ENCODE peak calls at places on chromosomes 7 and 10, in six cellular contexts. One of them, this sample, is unnamed.

GRCh38 chr10:84537447-84537931 is 209.1 kb downstream of the CCSER2 start:
- DNase-seq in tibial artery: peak
- DNase-seq in aorta: peak
- DNase-seq in adipocyte: peak
- DNase-seq in sigmoid colon: no peak
- DNase-seq in astrocyte of the spinal cord: peak
- DNase-seq in this sample: peak

GRCh38 chr10:103855424-103855823 is at the start of gene SH3PXD2A:
- DNase-seq in sigmoid colon: peak
- DNase-seq in aorta: peak
- DNase-seq in adipocyte: peak
- DNase-seq in tibial artery: no peak
- DNase-seq in astrocyte of the spinal cord: peak
- DNase-seq in this sample: no peak

GRCh38 chr10:17685227-17685840 is 41.4 kb downstream of the STAM start:
- DNase-seq in aorta: no peak
- DNase-seq in adipocyte: no peak
- DNase-seq in astrocyte of the spinal cord: no peak
- DNase-seq in tibial artery: no peak
- DNase-seq in sigmoid colon: no peak
- DNase-seq in this sample: no peak

GRCh38 chr7:155759740-155760430 is 52.4 kb downstream of the SHH start:
- DNase-seq in tibial artery: no peak
- DNase-seq in adipocyte: no peak
- DNase-seq in aorta: no peak
- DNase-seq in astrocyte of the spinal cord: no peak
- DNase-seq in sigmoid colon: no peak
- DNase-seq in this sample: no peak

GRCh38 chr7:44163591-44163990 is 22.5 kb upstream of the MYL7 start:
- DNase-seq in adipocyte: peak
- DNase-seq in sigmoid colon: no peak
- DNase-seq in tibial artery: no peak
- DNase-seq in astrocyte of the spinal cord: peak
- DNase-seq in aorta: no peak
- DNase-seq in this sample: no peak

GRCh38 chr10:128629111-128630096 is 503.2 kb upstream of the MKI67 start:
- DNase-seq in sigmoid colon: no peak
- DNase-seq in adipocyte: no peak
- DNase-seq in tibial artery: no peak
- DNase-seq in aorta: no peak
- DNase-seq in astrocyte of the spinal cord: no peak
- DNase-seq in this sample: no peak

GRCh38 chr7:78178319-78178718 is 379.7 kb downstream of the PHTF2 start:
- DNase-seq in tibial artery: no peak
- DNase-seq in astrocyte of the spinal cord: no peak
- DNase-seq in adipocyte: peak
- DNase-seq in aorta: no peak
- DNase-seq in sigmoid colon: no peak
- DNase-seq in this sample: no peak

GRCh38 chr7:124840435-124840834 is 74.8 kb upstream of the GPR37 start:
- DNase-seq in adipocyte: no peak
- DNase-seq in astrocyte of the spinal cord: no peak
- DNase-seq in aorta: no peak
- DNase-seq in tibial artery: no peak
- DNase-seq in sigmoid colon: no peak
- DNase-seq in this sample: no peak

GRCh38 chr10:48708144-48708543 is 23.5 kb downstream of the WDFY4 start:
- DNase-seq in aorta: no peak
- DNase-seq in tibial artery: no peak
- DNase-seq in astrocyte of the spinal cord: peak
- DNase-seq in adipocyte: no peak
- DNase-seq in sigmoid colon: no peak
- DNase-seq in this sample: no peak

DNA sequence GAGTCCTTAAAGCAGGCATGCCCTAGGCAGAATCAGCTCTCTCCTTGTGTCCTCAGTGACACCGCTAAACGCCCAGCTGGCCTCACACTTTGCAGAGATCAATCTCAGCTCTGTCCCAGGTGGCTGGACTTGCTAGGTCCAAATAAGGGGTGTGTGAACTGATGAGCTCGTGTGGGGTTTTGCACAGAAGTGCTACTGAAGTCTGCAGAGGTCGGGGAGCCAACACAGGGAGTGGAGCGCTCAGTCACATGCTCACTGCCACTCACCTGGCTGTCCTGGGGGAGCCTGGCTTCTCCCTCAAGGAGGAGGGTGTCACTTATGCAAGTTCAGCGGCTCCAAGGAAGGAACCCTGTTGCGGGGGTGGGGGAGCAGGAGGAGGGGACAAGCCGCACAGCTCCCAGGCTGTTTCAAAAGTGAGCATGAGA is 2.0 kb downstream of the ELN start:
- DNase-seq in sigmoid colon: no peak
- DNase-seq in aorta: no peak
- DNase-seq in adipocyte: no peak
- DNase-seq in tibial artery: no peak
- DNase-seq in astrocyte of the spinal cord: no peak
- DNase-seq in this sample: no peak
- H3K4me3 ChIP-seq in sigmoid colon: peak
- H3K4me3 ChIP-seq in aorta: peak
- H3K4me3 ChIP-seq in adipocyte: peak
- H3K4me3 ChIP-seq in tibial artery: peak
- H3K4me3 ChIP-seq in astrocyte of the spinal cord: no peak
- H3K4me3 ChIP-seq in this sample: no peak

DNA sequence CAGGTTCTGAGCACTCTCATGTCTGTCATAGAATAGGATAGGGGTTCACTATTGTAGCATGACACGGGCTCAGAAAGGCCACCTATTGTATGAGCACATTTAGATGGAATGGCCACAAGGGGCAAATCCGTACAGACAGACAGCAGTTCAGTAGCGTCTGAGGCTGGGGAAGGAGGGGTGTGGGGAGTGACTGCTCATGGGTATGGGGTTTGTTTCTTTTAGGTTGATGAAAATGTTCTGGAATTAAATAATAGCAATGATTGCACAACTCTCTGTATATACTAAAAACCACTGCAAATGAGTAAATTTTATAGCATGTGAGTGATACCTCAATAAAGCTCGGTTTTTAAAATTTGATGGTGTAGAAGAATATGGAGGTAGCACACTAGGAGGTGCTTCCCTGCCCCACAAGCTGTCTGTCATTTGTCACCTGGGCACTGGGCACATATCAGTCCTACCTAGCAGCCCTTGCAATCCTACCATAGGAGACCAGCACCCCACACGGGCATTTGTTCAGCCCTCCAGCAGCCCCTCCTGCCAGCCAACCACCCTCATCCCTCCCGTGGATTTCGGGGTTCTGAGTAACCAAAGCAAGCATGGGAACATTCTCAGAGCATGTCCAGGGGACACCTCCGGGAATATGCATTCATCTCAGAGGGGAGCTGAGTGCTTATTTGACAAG is 35.2 kb downstream of the KCNMA1 start:
- DNase-seq in tibial artery: no peak
- DNase-seq in aorta: no peak
- DNase-seq in sigmoid colon: peak
- DNase-seq in adipocyte: peak
- DNase-seq in astrocyte of the spinal cord: peak
- DNase-seq in this sample: no peak
- H3K4me3 ChIP-seq in tibial artery: no peak
- H3K4me3 ChIP-seq in aorta: no peak
- H3K4me3 ChIP-seq in sigmoid colon: no peak
- H3K4me3 ChIP-seq in adipocyte: no peak
- H3K4me3 ChIP-seq in astrocyte of the spinal cord: no peak
- H3K4me3 ChIP-seq in this sample: no peak

GRCh38 chr10:124347956-124348355 is 70.8 kb downstream of the OAT start:
- DNase-seq in adipocyte: no peak
- DNase-seq in astrocyte of the spinal cord: no peak
- DNase-seq in sigmoid colon: peak
- DNase-seq in aorta: no peak
- DNase-seq in tibial artery: peak
- DNase-seq in this sample: no peak
- H3K4me3 ChIP-seq in adipocyte: no peak
- H3K4me3 ChIP-seq in astrocyte of the spinal cord: no peak
- H3K4me3 ChIP-seq in sigmoid colon: no peak
- H3K4me3 ChIP-seq in aorta: no peak
- H3K4me3 ChIP-seq in tibial artery: no peak
- H3K4me3 ChIP-seq in this sample: no peak

DNA sequence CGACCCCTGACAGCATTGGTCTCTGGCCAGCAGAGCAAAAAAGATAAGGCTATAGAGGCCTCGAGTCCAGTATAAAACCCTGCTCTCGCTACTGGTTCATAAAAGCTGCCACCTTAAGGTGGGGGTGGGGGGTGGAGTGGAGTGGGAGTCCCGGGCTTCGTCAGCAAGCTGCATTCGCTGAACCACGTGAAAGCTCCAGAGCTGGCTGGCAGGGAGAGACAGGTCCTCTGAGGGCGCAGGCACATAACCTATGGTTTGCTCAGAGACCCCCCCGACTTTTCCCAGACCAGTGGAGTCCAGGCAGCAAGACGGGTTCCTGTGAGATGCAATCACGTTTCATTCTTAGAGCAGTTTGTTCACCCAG is 1.4 kb downstream of the KAZALD1 start:
- DNase-seq in sigmoid colon: no peak
- DNase-seq in astrocyte of the spinal cord: no peak
- DNase-seq in adipocyte: no peak
- DNase-seq in tibial artery: no peak
- DNase-seq in aorta: no peak
- DNase-seq in this sample: no peak
- H3K4me3 ChIP-seq in sigmoid colon: peak
- H3K4me3 ChIP-seq in astrocyte of the spinal cord: peak
- H3K4me3 ChIP-seq in adipocyte: peak
- H3K4me3 ChIP-seq in tibial artery: peak
- H3K4me3 ChIP-seq in aorta: no peak
- H3K4me3 ChIP-seq in this sample: no peak

GRCh38 chr7:98286093-98286525 is 4.6 kb downstream of the BRI3 start:
- DNase-seq in adipocyte: peak
- DNase-seq in aorta: peak
- DNase-seq in tibial artery: peak
- DNase-seq in sigmoid colon: peak
- DNase-seq in astrocyte of the spinal cord: peak
- DNase-seq in this sample: peak
- H3K4me3 ChIP-seq in adipocyte: peak
- H3K4me3 ChIP-seq in aorta: no peak
- H3K4me3 ChIP-seq in tibial artery: peak
- H3K4me3 ChIP-seq in sigmoid colon: no peak
- H3K4me3 ChIP-seq in astrocyte of the spinal cord: no peak
- H3K4me3 ChIP-seq in this sample: no peak